ENCODE peak calls at places on chromosomes 12 and 14, in five cellular contexts. One of them, this sample, is unnamed.
A peak's percentile ranks its signal among the peaks of the same experiment; 100 is the strongest.

GRCh38 chr12:96401061-96401871 is 1.0 kb upstream of the CDK17 start:
- DNase-seq in ecto neural progenitor cell: no peak
- DNase-seq in CD4-positive, CD25-positive, alpha-beta regulatory T cell: peak; percentile 83
- DNase-seq in stimulated activated CD4-positive, alpha-beta T cell treated with anti-CD3 and anti-CD28 coated beads, Interleukin-12 subunit alpha, Interleukin-12 subunit beta, amount 100 ng/mL, for 48 hours: no peak
- DNase-seq in PC-9: peak; percentile 28
- DNase-seq in this sample: no peak

GRCh38 chr12:115755061-115755751 is 522.3 kb downstream of the MED13L start:
- DNase-seq in ecto neural progenitor cell: no peak
- DNase-seq in CD4-positive, CD25-positive, alpha-beta regulatory T cell: no peak
- DNase-seq in stimulated activated CD4-positive, alpha-beta T cell treated with anti-CD3 and anti-CD28 coated beads, Interleukin-12 subunit alpha, Interleukin-12 subunit beta, amount 100 ng/mL, for 48 hours: no peak
- DNase-seq in PC-9: no peak
- DNase-seq in this sample: no peak

GRCh38 chr12:62848418-62848817 is 86.5 kb downstream of the PPM1H start:
- DNase-seq in ecto neural progenitor cell: no peak
- DNase-seq in CD4-positive, CD25-positive, alpha-beta regulatory T cell: no peak
- DNase-seq in stimulated activated CD4-positive, alpha-beta T cell treated with anti-CD3 and anti-CD28 coated beads, Interleukin-12 subunit alpha, Interleukin-12 subunit beta, amount 100 ng/mL, for 48 hours: peak; percentile 4
- DNase-seq in PC-9: no peak
- DNase-seq in this sample: no peak

GRCh38 chr12:58847876-58848600 is 72.3 kb downstream of the LRIG3 start:
- DNase-seq in ecto neural progenitor cell: no peak
- DNase-seq in CD4-positive, CD25-positive, alpha-beta regulatory T cell: no peak
- DNase-seq in stimulated activated CD4-positive, alpha-beta T cell treated with anti-CD3 and anti-CD28 coated beads, Interleukin-12 subunit alpha, Interleukin-12 subunit beta, amount 100 ng/mL, for 48 hours: no peak
- DNase-seq in PC-9: no peak
- DNase-seq in this sample: no peak

GRCh38 chr12:38204831-38205230 is 111.7 kb upstream of the ALG10B start:
- DNase-seq in ecto neural progenitor cell: no peak
- DNase-seq in CD4-positive, CD25-positive, alpha-beta regulatory T cell: no peak
- DNase-seq in stimulated activated CD4-positive, alpha-beta T cell treated with anti-CD3 and anti-CD28 coated beads, Interleukin-12 subunit alpha, Interleukin-12 subunit beta, amount 100 ng/mL, for 48 hours: no peak
- DNase-seq in PC-9: no peak
- DNase-seq in this sample: no peak

GRCh38 chr14:67573268-67574010 is 26.6 kb downstream of the PIGH start:
- DNase-seq in ecto neural progenitor cell: no peak
- DNase-seq in CD4-positive, CD25-positive, alpha-beta regulatory T cell: no peak
- DNase-seq in stimulated activated CD4-positive, alpha-beta T cell treated with anti-CD3 and anti-CD28 coated beads, Interleukin-12 subunit alpha, Interleukin-12 subunit beta, amount 100 ng/mL, for 48 hours: no peak
- DNase-seq in PC-9: no peak
- DNase-seq in this sample: no peak

GRCh38 chr14:51554953-51555352 is 96.8 kb upstream of the FRMD6 start:
- DNase-seq in ecto neural progenitor cell: no peak
- DNase-seq in CD4-positive, CD25-positive, alpha-beta regulatory T cell: no peak
- DNase-seq in stimulated activated CD4-positive, alpha-beta T cell treated with anti-CD3 and anti-CD28 coated beads, Interleukin-12 subunit alpha, Interleukin-12 subunit beta, amount 100 ng/mL, for 48 hours: no peak
- DNase-seq in PC-9: no peak
- DNase-seq in this sample: no peak

GRCh38 chr12:916240-916639 is 33.3 kb downstream of the RAD52 start:
- DNase-seq in ecto neural progenitor cell: no peak
- DNase-seq in CD4-positive, CD25-positive, alpha-beta regulatory T cell: no peak
- DNase-seq in stimulated activated CD4-positive, alpha-beta T cell treated with anti-CD3 and anti-CD28 coated beads, Interleukin-12 subunit alpha, Interleukin-12 subunit beta, amount 100 ng/mL, for 48 hours: no peak
- DNase-seq in PC-9: no peak
- DNase-seq in this sample: no peak

GRCh38 chr12:126248871-126249403 is 1183.7 kb downstream of the AACS start:
- DNase-seq in ecto neural progenitor cell: no peak
- DNase-seq in CD4-positive, CD25-positive, alpha-beta regulatory T cell: no peak
- DNase-seq in stimulated activated CD4-positive, alpha-beta T cell treated with anti-CD3 and anti-CD28 coated beads, Interleukin-12 subunit alpha, Interleukin-12 subunit beta, amount 100 ng/mL, for 48 hours: no peak
- DNase-seq in PC-9: no peak
- DNase-seq in this sample: no peak